ENCODE peak calls at places on chromosomes 6 and 20, in seven cellular contexts. Y is anterior cingulate cortex; D is activated CD4-positive, alpha-beta T cell treated with anti-CD3 and anti-CD28 coated beads, Interleukin-2, amount 10 ng/mL, durations not matched to agents 7 days and 5 days; I is body of pancreas; H is Caco-2; Z is AG20443; M is T-helper 9 cell. R is an unnamed sample.

GRCh38 chr6:34834789-34835518 is 43.1 kb downstream of the BLTP3A start:
- DNase-seq in Y (no peak), D (no peak), I (no peak), H (no peak), Z (peak), M (no peak), R (no peak)

GRCh38 chr6:7467007-7467897 is 74.2 kb upstream of the DSP start:
- DNase-seq in Y (no peak), D (no peak), I (peak), H (peak), Z (no peak), M (no peak), R (no peak)

GRCh38 chr6:41080623-41081022 is 7.8 kb downstream of the NFYA start:
- DNase-seq in Y (no peak), D (peak), I (no peak), H (no peak), Z (no peak), M (peak), R (no peak)

GRCh38 chr6:11830105-11830504 is 51.5 kb upstream of the ADTRP start:
- DNase-seq in Y (no peak), D (no peak), I (peak), H (no peak), Z (no peak), M (no peak), R (no peak)

GRCh38 chr20:2693286-2693995 is 861 bp downstream of the EBF4 start:
- DNase-seq in Y (no peak), D (peak), I (peak), H (peak), Z (peak), M (peak), R (no peak)

GRCh38 chr6:149334682-149335160 is 17.2 kb downstream of the TAB2 start:
- DNase-seq in Y (no peak), D (no peak), I (no peak), H (no peak), Z (peak), M (no peak), R (no peak)

GRCh38 chr6:25623065-25623464 is 28.9 kb upstream of the SCGN start:
- DNase-seq in Y (no peak), D (no peak), I (peak), H (no peak), Z (no peak), M (no peak), R (no peak)

GRCh38 chr20:33561981-33562601 is 72.2 kb downstream of the CBFA2T2 start:
- DNase-seq in Y (no peak), D (no peak), I (peak), H (peak), Z (peak), M (no peak), R (no peak)

GRCh38 chr6:72855471-72855870 is 233.6 kb downstream of the KCNQ5 start:
- DNase-seq in Y (no peak), D (no peak), I (no peak), H (no peak), Z (peak), M (no peak), R (no peak)

GRCh38 chr6:151060742-151061100 is 179.0 kb upstream of the AKAP12 start:
- DNase-seq in Y (no peak), D (no peak), I (no peak), H (no peak), Z (no peak), M (no peak), R (no peak)

GRCh38 chr20:2357114-2357513 is 23.6 kb upstream of the TGM6 start:
- DNase-seq in Y (no peak), D (no peak), I (no peak), H (no peak), Z (no peak), M (no peak), R (no peak)

GRCh38 chr6:28747631-28748157 is 176.1 kb downstream of the TRIM27 start:
- DNase-seq in Y (no peak), D (no peak), I (no peak), H (peak), Z (peak), M (no peak), R (peak)

GRCh38 chr6:138467901-138468300 is 31.4 kb downstream of the NHSL1 start:
- DNase-seq in Y (no peak), D (no peak), I (no peak), H (no peak), Z (no peak), M (no peak), R (no peak)

GRCh38 chr20:32820000-32820697 is 395 bp downstream of the MAPRE1 start:
- DNase-seq in Y (no peak), D (peak), I (peak), H (peak), Z (peak), M (peak), R (peak)

GRCh38 chr6:4128748-4129147 is 6.6 kb downstream of the ECI2 start:
- DNase-seq in Y (no peak), D (no peak), I (no peak), H (no peak), Z (no peak), M (no peak), R (no peak)

GRCh38 chr20:1122388-1123315 is 4.2 kb downstream of the PSMF1 start:
- DNase-seq in Y (no peak), D (peak), I (peak), H (no peak), Z (peak), M (no peak), R (no peak)

GRCh38 chr6:53059648-53060589 is 5.3 kb upstream of the FBXO9 start:
- DNase-seq in Y (no peak), D (no peak), I (no peak), H (no peak), Z (peak), M (no peak), R (no peak)

GRCh38 chr20:49278817-49279676 is 1.2 kb upstream of the ZNFX1 start:
- DNase-seq in Y (no peak), D (peak), I (peak), H (peak), Z (no peak), M (peak), R (peak)

R was measured in Karpas-422.